ENCODE peak calls at places on chromosomes 7 and 10, in eight cellular contexts. K is suprapubic skin, U is adrenal gland, Q is body of pancreas, G is ovary, T is A549, I is K562, Z is IMR-90. F is an unnamed sample.
A peak's percentile ranks its signal among the peaks of the same experiment; 100 is the strongest.

GRCh38 chr7:122316467-122317394 is 12.2 kb upstream of the FEZF1 start:
- DNase-seq in K (no peak), U (no peak), Q (peak; percentile 38), G (no peak), T (no peak), I (no peak), Z (no peak), F (no peak)

GRCh38 chr7:47600199-47601118 is 18.5 kb upstream of the TNS3 start:
- DNase-seq in K (no peak), U (peak; percentile 74), Q (peak; percentile 69), G (peak; percentile 58), T (peak; percentile 87), I (no peak), Z (peak; percentile 86), F (peak; percentile 82)

GRCh38 chr7:148084138-148084537 is 506.4 kb upstream of the C7orf33 start:
- DNase-seq in K (no peak), U (peak; percentile 83), Q (peak; percentile 70), G (peak; percentile 67), T (peak; percentile 35), I (peak; percentile 57), Z (peak; percentile 19), F (peak; percentile 6)

GRCh38 chr10:103576076-103576471 is 82.6 kb downstream of the NEURL1 start:
- DNase-seq in K (no peak), U (no peak), Q (no peak), G (no peak), T (no peak), I (no peak), Z (no peak), F (no peak)

GRCh38 chr7:130154131-130154500 is 51.1 kb downstream of the TMEM209 start:
- DNase-seq in K (no peak), U (no peak), Q (no peak), G (no peak), T (no peak), I (no peak), Z (no peak), F (no peak)

GRCh38 chr10:78931333-78932083 is 137.3 kb upstream of the ZMIZ1 start:
- DNase-seq in K (no peak), U (no peak), Q (peak; percentile 25), G (peak; percentile 82), T (no peak), I (no peak), Z (peak; percentile 88), F (peak; percentile 93)

GRCh38 chr10:25130911-25131310 is 43.9 kb upstream of the GPR158 start:
- DNase-seq in K (no peak), U (no peak), Q (no peak), G (no peak), T (no peak), I (no peak), Z (peak; percentile 36), F (peak; percentile 27)

GRCh38 chr7:28062197-28062988 is 118.2 kb downstream of the JAZF1 start:
- DNase-seq in K (no peak), U (peak; percentile 94), Q (peak; percentile 80), G (peak; percentile 83), T (peak; percentile 81), I (peak; percentile 65), Z (peak; percentile 65), F (peak; percentile 61)

GRCh38 chr7:141706394-141707064 is 1.6 kb upstream of the WEE2 start:
- DNase-seq in K (no peak), U (no peak), Q (no peak), G (no peak), T (no peak), I (no peak), Z (no peak), F (no peak)

GRCh38 chr7:128915271-128915819 is 4.8 kb upstream of the KCP start:
- DNase-seq in K (no peak), U (no peak), Q (no peak), G (no peak), T (no peak), I (no peak), Z (no peak), F (no peak)

GRCh38 chr7:99102361-99102760 is 41.5 kb downstream of the SMURF1 start:
- DNase-seq in K (no peak), U (no peak), Q (no peak), G (no peak), T (no peak), I (no peak), Z (no peak), F (no peak)

GRCh38 chr7:151773795-151774194 is 103.1 kb downstream of the PRKAG2 start:
- DNase-seq in K (no peak), U (no peak), Q (no peak), G (no peak), T (no peak), I (no peak), Z (no peak), F (no peak)

GRCh38 chr10:21776883-21777282 is 226.6 kb downstream of the DNAJC1 start:
- DNase-seq in K (no peak), U (no peak), Q (no peak), G (no peak), T (no peak), I (no peak), Z (no peak), F (no peak)

GRCh38 chr10:8365935-8366911 is 311.7 kb downstream of the GATA3 start:
- DNase-seq in K (no peak), U (no peak), Q (no peak), G (no peak), T (peak; percentile 99), I (no peak), Z (peak; percentile 81), F (peak; percentile 22)

DNA sequence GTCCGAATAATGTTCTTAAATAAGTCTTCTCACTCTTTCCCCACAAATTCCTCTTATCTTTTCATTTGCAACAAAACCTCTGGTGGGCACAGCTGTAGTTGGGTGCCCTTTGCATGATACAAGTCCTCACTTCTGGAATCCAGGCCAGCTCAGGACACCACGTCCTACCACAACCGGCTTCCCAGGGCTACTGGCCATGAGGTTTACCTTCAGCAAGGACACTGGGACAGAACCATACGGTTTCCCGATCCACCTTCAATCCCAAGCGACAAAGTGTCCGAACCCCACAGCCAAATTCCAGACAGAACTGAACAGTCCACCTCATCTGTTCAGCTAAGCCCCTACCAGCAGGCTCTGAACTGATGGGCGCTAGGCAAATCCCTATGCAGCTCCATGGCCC is 174.6 kb downstream of the FAM107B start:
- DNase-seq in K (no peak), U (no peak), Q (no peak), G (no peak), T (no peak), I (no peak), Z (no peak), F (no peak)
- TF ChIP-seq POLR2A in K (no peak), U (no peak), Q (no peak), G (no peak), T (no peak), I (no peak), Z (no peak), F (no peak)

GRCh38 chr10:113384181-113384580 is 168.7 kb upstream of the HABP2 start:
- DNase-seq in K (no peak), U (no peak), Q (no peak), G (no peak), T (no peak), I (no peak), Z (no peak), F (no peak)

GRCh38 chr10:113382691-113383090 is 170.2 kb upstream of the HABP2 start:
- DNase-seq in K (no peak), U (no peak), Q (no peak), G (no peak), T (no peak), I (no peak), Z (no peak), F (no peak)

GRCh38 chr10:113386005-113386404 is 166.8 kb upstream of the HABP2 start:
- DNase-seq in K (no peak), U (peak; percentile 80), Q (peak; percentile 41), G (no peak), T (peak; percentile 13), I (no peak), Z (peak; percentile 56), F (peak; percentile 54)

GRCh38 chr10:113385021-113385975 is 167.6 kb upstream of the HABP2 start:
- DNase-seq in K (peak; percentile 91), U (peak; percentile 94), Q (peak; percentile 85), G (peak; percentile 90), T (peak; percentile 84), I (peak; percentile 61), Z (peak; percentile 85), F (peak; percentile 63)

DNA sequence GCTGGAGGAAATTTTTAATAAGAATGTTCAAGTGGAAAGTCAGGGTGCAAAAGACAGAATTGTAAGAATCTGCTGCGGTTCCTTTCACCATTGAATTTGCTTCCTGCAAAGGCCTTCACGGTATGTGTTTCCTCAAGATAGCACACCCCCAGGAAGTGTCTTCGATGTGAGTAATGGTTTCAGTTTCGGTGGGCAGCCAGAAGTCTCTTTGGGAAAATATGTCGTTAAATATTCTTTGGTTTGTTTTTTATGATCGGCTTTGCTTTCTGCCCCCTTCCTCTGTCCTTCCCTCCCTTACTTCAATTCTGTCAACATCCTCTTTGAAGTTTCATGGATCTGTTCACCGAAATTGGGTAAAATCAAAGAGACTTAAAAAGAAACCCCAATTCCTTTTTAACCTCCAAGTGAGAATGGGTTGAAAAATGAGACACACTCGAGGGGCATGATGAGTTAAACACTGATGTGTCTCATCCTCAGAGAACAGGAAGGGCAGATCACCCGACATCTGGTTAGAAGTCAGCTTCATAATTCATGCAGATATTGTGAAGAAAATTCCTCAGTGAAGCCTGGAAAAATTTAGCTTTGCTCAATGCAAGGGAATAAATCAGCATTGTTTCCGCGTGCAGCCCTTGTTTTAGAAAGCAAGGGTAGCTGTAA is 170.8 kb upstream of the HABP2 start:
- DNase-seq in K (no peak), U (peak; percentile 53), Q (no peak), G (no peak), T (no peak), I (no peak), Z (peak; percentile 57), F (peak; percentile 26)
- TF ChIP-seq POLR2A in K (no peak), U (no peak), Q (no peak), G (no peak), T (no peak), I (no peak), Z (no peak), F (no peak)

GRCh38 chr10:11330383-11331020 is 280.9 kb downstream of the USP6NL start:
- DNase-seq in K (no peak), U (no peak), Q (no peak), G (no peak), T (no peak), I (no peak), Z (no peak), F (no peak)

GRCh38 chr10:11326241-11326640 is 285.2 kb downstream of the USP6NL start:
- DNase-seq in K (no peak), U (no peak), Q (no peak), G (no peak), T (no peak), I (no peak), Z (no peak), F (no peak)

GRCh38 chr10:11326919-11327318 is 284.5 kb downstream of the USP6NL start:
- DNase-seq in K (no peak), U (no peak), Q (no peak), G (no peak), T (no peak), I (no peak), Z (no peak), F (no peak)

GRCh38 chr10:11329055-11329673 is 282.3 kb downstream of the USP6NL start:
- DNase-seq in K (no peak), U (no peak), Q (no peak), G (no peak), T (no peak), I (no peak), Z (no peak), F (no peak)

GRCh38 chr10:11328264-11329054 is 283.0 kb downstream of the USP6NL start:
- DNase-seq in K (no peak), U (no peak), Q (no peak), G (no peak), T (no peak), I (no peak), Z (no peak), F (no peak)
- TF ChIP-seq POLR2A in K (no peak), U (no peak), Q (no peak), G (no peak), T (no peak), I (no peak), Z (no peak), F (no peak)

GRCh38 chr7:100863406-100863950 is 3.7 kb upstream of the TRIP6 start:
- DNase-seq in K (no peak), U (no peak), Q (peak; percentile 76), G (no peak), T (no peak), I (peak; percentile 53), Z (peak; percentile 34), F (no peak)
- TF ChIP-seq POLR2A in K (no peak), U (no peak), Q (no peak), G (no peak), T (no peak), I (no peak), Z (no peak), F (no peak)